ENCODE peak calls at places on chromosomes 5 and 9, in eight cellular contexts. F is caudate nucleus; W is HFF-Myc; Y is fibroblast of villous mesenchyme; S is activated CD4-positive, alpha-beta T cell treated with anti-CD3 and anti-CD28 coated beads, Interleukin-2, amount 50 U/mL, for 1 hour; B is skeletal muscle cell; P is A549; O is GM04504. X is an unnamed sample.

GRCh38 chr5:27494845-27495244 is 456.5 kb upstream of the CDH9 start:
- DNase-seq in S (no peak), O (no peak), B (peak), F (no peak), P (peak), W (no peak), Y (no peak), X (peak)

GRCh38 chr5:17120209-17120608 is 97.2 kb upstream of the BASP1 start:
- DNase-seq in O (no peak), S (no peak), Y (no peak), F (no peak), B (no peak), W (no peak), P (no peak), X (no peak)

GRCh38 chr5:88882321-88883038 is 504 bp downstream of the MEF2C start:
- DNase-seq in Y (peak), O (no peak), F (peak), B (no peak), S (no peak), W (no peak), P (no peak), X (no peak)

GRCh38 chr9:18826248-18826647 is 206.8 kb downstream of the SAXO1 start:
- DNase-seq in S (no peak), O (no peak), B (no peak), Y (no peak), F (no peak), P (no peak), W (no peak), X (no peak)

GRCh38 chr9:69168709-69169217 is 5.3 kb upstream of the TJP2 start:
- DNase-seq in P (no peak), F (no peak), O (no peak), W (no peak), Y (peak), B (no peak), S (peak), X (peak)

GRCh38 chr9:135909371-135909770 is 2.0 kb upstream of the CAMSAP1 start:
- DNase-seq in P (no peak), Y (no peak), F (no peak), W (no peak), S (no peak), B (no peak), O (no peak), X (no peak)

GRCh38 chr5:142542906-142543305 is 143.0 kb downstream of the FGF1 start:
- DNase-seq in P (no peak), B (no peak), S (no peak), Y (no peak), O (peak), W (no peak), F (no peak), X (no peak)

GRCh38 chr9:93677641-93678136 is 101.3 kb downstream of the PHF2 start:
- DNase-seq in W (no peak), F (no peak), B (no peak), Y (no peak), P (no peak), S (no peak), O (no peak), X (no peak)

GRCh38 chr9:105452185-105452584 is 4.4 kb downstream of the FSD1L start:
- DNase-seq in O (no peak), S (no peak), Y (no peak), P (no peak), F (no peak), B (no peak), W (no peak), X (no peak)

GRCh38 chr9:97506264-97506663 is 4.8 kb downstream of the TMOD1 start:
- DNase-seq in S (no peak), F (no peak), W (no peak), O (no peak), P (no peak), B (no peak), Y (no peak), X (no peak)

GRCh38 chr5:125961150-125961549 is 462.1 kb upstream of the GRAMD2B start:
- DNase-seq in S (no peak), P (no peak), O (no peak), Y (no peak), B (no peak), F (no peak), W (no peak), X (no peak)

GRCh38 chr9:30362368-30362767 is 2022.1 kb upstream of the ACO1 start:
- DNase-seq in P (no peak), F (no peak), S (no peak), Y (no peak), O (no peak), W (no peak), B (no peak), X (no peak)

GRCh38 chr5:31531543-31531887 is 378 bp downstream of the DROSHA start:
- DNase-seq in S (peak), F (no peak), O (no peak), Y (peak), W (no peak), P (peak), B (no peak), X (no peak)

GRCh38 chr5:1882337-1883119 is at the start of gene IRX4:
- DNase-seq in O (no peak), B (no peak), P (peak), S (no peak), F (no peak), Y (peak), W (no peak), X (peak)

GRCh38 chr9:94697972-94698581 is 28.4 kb upstream of the AOPEP start:
- DNase-seq in Y (peak), S (no peak), P (no peak), B (peak), F (no peak), W (no peak), O (no peak), X (peak)

X was measured in amniotic epithelial cell.